ENCODE peak calls at places on chromosome 6, in seven cellular contexts. E is ovary; H is CD8-positive, alpha-beta T cell; K is AG04450; T is A673; S is heart left ventricle; M is left lung. Z is an unnamed sample.

GRCh38 chr6:16450821-16451220 is 212.4 kb downstream of the GMPR start:
- DNase-seq in E (no peak), H (no peak), K (peak; percentile 7), T (no peak), S (no peak), M (no peak), Z (no peak)

GRCh38 chr6:34223381-34223963 is 13.2 kb upstream of the HMGA1 start:
- DNase-seq in E (peak; percentile 42), H (no peak), K (no peak), T (no peak), S (peak; percentile 28), M (no peak), Z (no peak)

GRCh38 chr6:19180348-19181073 is 656.7 kb upstream of the ID4 start:
- DNase-seq in E (peak; percentile 19), H (no peak), K (no peak), T (no peak), S (peak; percentile 80), M (peak; percentile 34), Z (peak; percentile 75)

GRCh38 chr6:169345198-169345597 is 91.6 kb upstream of the THBS2 start:
- DNase-seq in E (no peak), H (no peak), K (no peak), T (no peak), S (no peak), M (no peak), Z (peak; percentile 49)

GRCh38 chr6:390914-391558 is 516 bp upstream of the IRF4 start:
- DNase-seq in E (no peak), H (no peak), K (no peak), T (peak; percentile 55), S (no peak), M (no peak), Z (no peak)

GRCh38 chr6:85460154-85460950 is 10.5 kb downstream of the NT5E start:
- DNase-seq in E (peak; percentile 31), H (no peak), K (no peak), T (no peak), S (no peak), M (no peak), Z (no peak)

GRCh38 chr6:63634630-63635029 is 972 bp upstream of the PHF3 start:
- DNase-seq in E (no peak), H (no peak), K (no peak), T (no peak), S (no peak), M (no peak), Z (no peak)

GRCh38 chr6:31582230-31582601 is at the start of gene LTB:
- DNase-seq in E (no peak), H (peak; percentile 62), K (no peak), T (no peak), S (no peak), M (no peak), Z (no peak)

GRCh38 chr6:138563650-138564049 is 64.4 kb upstream of the NHSL1 start:
- DNase-seq in E (no peak), H (no peak), K (no peak), T (no peak), S (no peak), M (no peak), Z (no peak)

DNA sequence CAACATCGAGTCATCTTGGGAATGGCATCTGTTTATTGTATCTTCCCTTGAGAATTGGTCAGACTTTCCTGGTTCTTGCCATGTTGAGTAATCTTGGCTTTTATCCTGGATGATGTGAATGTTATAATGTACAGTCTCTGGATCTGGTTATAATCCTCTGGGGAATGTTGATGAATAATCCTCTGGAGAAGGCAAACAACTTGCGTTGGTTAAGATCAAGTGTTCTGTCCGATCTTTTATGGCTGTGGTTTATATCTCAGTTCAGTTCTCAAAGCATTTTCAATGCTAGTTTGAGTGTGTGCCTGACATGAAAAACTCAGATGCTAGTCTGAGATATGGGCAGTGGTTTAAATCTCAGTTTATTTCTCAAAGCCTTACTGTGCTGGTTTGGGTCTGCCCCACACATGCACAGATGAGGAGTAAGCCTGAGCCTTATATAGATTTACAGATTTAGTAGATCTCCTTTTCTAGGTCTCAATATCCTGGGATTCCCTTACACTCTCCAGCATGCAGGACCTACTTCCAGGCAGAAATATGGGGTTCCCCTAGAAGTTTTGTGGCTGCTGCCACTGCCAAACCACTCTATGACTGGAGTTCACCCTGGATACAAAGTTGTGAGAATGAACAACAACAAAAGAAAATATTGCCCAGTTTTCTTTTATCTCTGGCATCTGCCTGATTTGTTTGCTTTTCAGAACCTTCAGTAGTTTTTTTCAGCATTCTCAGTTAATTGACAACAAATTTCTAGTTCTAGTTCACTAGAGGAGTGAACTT is 191.8 kb upstream of the MAN1A1 start:
- DNase-seq in E (no peak), H (no peak), K (peak; percentile 98), T (peak; percentile 48), S (no peak), M (no peak), Z (peak; percentile 24)
- H3K27ac ChIP-seq in E (no peak overlapping the region), H (no peak overlapping the region), K (peak overlapping the region; percentile 94), T (no peak overlapping the region), S (peak overlapping the region; percentile 50), M (no peak overlapping the region), Z (peak overlapping the region; percentile 61)

GRCh38 chr6:110897433-110897832 is 22.8 kb downstream of the AMD1 start:
- DNase-seq in E (no peak), H (no peak), K (no peak), T (no peak), S (no peak), M (no peak), Z (no peak)

GRCh38 chr6:110900028-110900598 is 25.5 kb downstream of the AMD1 start:
- DNase-seq in E (no peak), H (no peak), K (no peak), T (no peak), S (no peak), M (no peak), Z (no peak)

GRCh38 chr6:110898111-110898510 is 23.5 kb downstream of the AMD1 start:
- DNase-seq in E (no peak), H (no peak), K (no peak), T (no peak), S (no peak), M (no peak), Z (no peak)

GRCh38 chr6:110902091-110902490 is 27.5 kb downstream of the AMD1 start:
- DNase-seq in E (no peak), H (no peak), K (no peak), T (no peak), S (no peak), M (no peak), Z (no peak)
- H3K27ac ChIP-seq in E (no peak overlapping the region), H (no peak overlapping the region), K (no peak overlapping the region), T (no peak overlapping the region), S (no peak overlapping the region), M (no peak overlapping the region), Z (no peak overlapping the region)

GRCh38 chr6:159510141-159510540 is 182.9 kb downstream of the SOD2 start:
- DNase-seq in E (no peak), H (no peak), K (no peak), T (no peak), S (no peak), M (no peak), Z (no peak)

GRCh38 chr6:159501558-159501957 is 191.5 kb downstream of the SOD2 start:
- DNase-seq in E (no peak), H (no peak), K (no peak), T (no peak), S (no peak), M (no peak), Z (no peak)

GRCh38 chr6:159508966-159509365 is 184.1 kb downstream of the SOD2 start:
- DNase-seq in E (no peak), H (no peak), K (no peak), T (no peak), S (no peak), M (no peak), Z (no peak)

GRCh38 chr6:159505140-159505922 is 187.7 kb downstream of the SOD2 start:
- DNase-seq in E (no peak), H (no peak), K (no peak), T (no peak), S (peak; percentile 27), M (no peak), Z (no peak)
- H3K27ac ChIP-seq in E (no peak overlapping the region), H (no peak overlapping the region), K (no peak overlapping the region), T (no peak overlapping the region), S (no peak overlapping the region), M (no peak overlapping the region), Z (no peak overlapping the region)

GRCh38 chr6:2224847-2225382 is 20.5 kb downstream of the GMDS start:
- DNase-seq in E (no peak), H (no peak), K (no peak), T (no peak), S (no peak), M (no peak), Z (no peak)
- H3K27ac ChIP-seq in E (no peak overlapping the region), H (no peak overlapping the region), K (no peak overlapping the region), T (no peak overlapping the region), S (no peak overlapping the region), M (no peak overlapping the region), Z (no peak overlapping the region)

GRCh38 chr6:10369896-10370295 is 45.0 kb downstream of the TFAP2A start:
- DNase-seq in E (no peak), H (no peak), K (no peak), T (no peak), S (no peak), M (no peak), Z (no peak)
- H3K27ac ChIP-seq in E (no peak overlapping the region), H (no peak overlapping the region), K (no peak overlapping the region), T (no peak overlapping the region), S (no peak overlapping the region), M (no peak overlapping the region), Z (no peak overlapping the region)

GRCh38 chr6:139570166-139570565 is 195.7 kb upstream of the CITED2 start:
- DNase-seq in E (no peak), H (no peak), K (no peak), T (no peak), S (no peak), M (no peak), Z (no peak)
- H3K27ac ChIP-seq in E (no peak overlapping the region), H (no peak overlapping the region), K (no peak overlapping the region), T (no peak overlapping the region), S (no peak overlapping the region), M (no peak overlapping the region), Z (no peak overlapping the region)

GRCh38 chr6:87198496-87198895 is 43.1 kb downstream of the ZNF292 start:
- DNase-seq in E (no peak), H (no peak), K (no peak), T (no peak), S (no peak), M (no peak), Z (no peak)
- H3K27ac ChIP-seq in E (no peak overlapping the region), H (no peak overlapping the region), K (no peak overlapping the region), T (no peak overlapping the region), S (no peak overlapping the region), M (no peak overlapping the region), Z (no peak overlapping the region)

GRCh38 chr6:5080574-5080973 is 4.6 kb upstream of the PPP1R3G start:
- DNase-seq in E (no peak), H (no peak), K (no peak), T (no peak), S (no peak), M (no peak), Z (no peak)

GRCh38 chr6:5083307-5083583 is 1.9 kb upstream of the PPP1R3G start:
- DNase-seq in E (no peak), H (no peak), K (no peak), T (no peak), S (no peak), M (no peak), Z (no peak)

GRCh38 chr6:5082487-5083306 is 2.4 kb upstream of the PPP1R3G start:
- DNase-seq in E (no peak), H (no peak), K (no peak), T (no peak), S (no peak), M (peak; percentile 48), Z (no peak)

GRCh38 chr6:5081182-5081581 is 4.0 kb upstream of the PPP1R3G start:
- DNase-seq in E (no peak), H (no peak), K (no peak), T (no peak), S (no peak), M (no peak), Z (no peak)

GRCh38 chr6:5081955-5082354 is 3.2 kb upstream of the PPP1R3G start:
- DNase-seq in E (no peak), H (no peak), K (no peak), T (no peak), S (no peak), M (no peak), Z (no peak)
- H3K27ac ChIP-seq in E (no peak overlapping the region), H (no peak overlapping the region), K (no peak overlapping the region), T (no peak overlapping the region), S (no peak overlapping the region), M (no peak overlapping the region), Z (no peak overlapping the region)

Z was measured in uterus.